ENCODE peak calls at places on chromosomes 3 and 15, in four cellular contexts. W is stimulated activated CD8-positive, alpha-beta memory T cell treated with anti-CD3 and anti-CD28 coated beads, Interleukin-15, amount 100 ng/mL, for 24 hours; S is stimulated activated CD4-positive, alpha-beta T cell treated with anti-CD3 and anti-CD28 coated beads, Interleukin-2, amount 100 ng/mL, for 48 hours; R is CD4-positive, CD25-positive, alpha-beta regulatory T cell. J is an unnamed sample.

GRCh38 chr15:90819390-90819789 is 49.0 kb upstream of the FURIN start:
- DNase-seq in W (no peak), S (no peak), R (no peak), J (no peak)

GRCh38 chr3:196463804-196464203 is 31.6 kb upstream of the UBXN7 start:
- DNase-seq in W (no peak), S (no peak), R (no peak), J (no peak)

GRCh38 chr3:1943395-1944118 is 155.1 kb upstream of the CNTN4 start:
- DNase-seq in W (no peak), S (no peak), R (no peak), J (no peak)

GRCh38 chr3:14647976-14648955 is 3.3 kb upstream of the CCDC174 start:
- DNase-seq in W (no peak), S (no peak), R (peak; percentile 32), J (no peak)

GRCh38 chr3:64209866-64210609 is 15.2 kb downstream of the PRICKLE2 start:
- DNase-seq in W (no peak), S (no peak), R (no peak), J (no peak)

GRCh38 chr15:71577071-71577470 is 233.3 kb upstream of the NR2E3 start:
- DNase-seq in W (no peak), S (no peak), R (no peak), J (no peak)

GRCh38 chr3:96480881-96481280 is 333.5 kb upstream of the EPHA6 start:
- DNase-seq in W (no peak), S (no peak), R (no peak), J (no peak)

GRCh38 chr3:43028678-43029490 is 49.8 kb downstream of the GASK1A start:
- DNase-seq in W (no peak), S (no peak), R (no peak), J (no peak)

GRCh38 chr15:67897646-67898045 is 57.8 kb upstream of the RNU6-1 start:
- DNase-seq in W (no peak), S (no peak), R (no peak), J (no peak)

GRCh38 chr3:46489875-46490274 is 7.9 kb upstream of the RTP3 start:
- DNase-seq in W (no peak), S (no peak), R (no peak), J (no peak)

GRCh38 chr3:102112706-102113230 is 263.5 kb downstream of the NFKBIZ start:
- DNase-seq in W (no peak), S (no peak), R (no peak), J (no peak)

GRCh38 chr3:193229851-193230250 is 11.2 kb upstream of the PLAAT1 start:
- DNase-seq in W (no peak), S (no peak), R (no peak), J (no peak)

GRCh38 chr3:147816770-147817169 is 407.6 kb downstream of the ZIC1 start:
- DNase-seq in W (no peak), S (no peak), R (no peak), J (no peak)

GRCh38 chr3:62532796-62533195 is 159.4 kb upstream of the FEZF2 start:
- DNase-seq in W (no peak), S (no peak), R (no peak), J (no peak)

GRCh38 chr15:62119224-62119925 is 45.7 kb downstream of the C2CD4B start:
- DNase-seq in W (no peak), S (peak; percentile 8), R (peak; percentile 61), J (no peak)

GRCh38 chr3:138898301-138898700 is 48.6 kb downstream of the FOXL2 start:
- DNase-seq in W (no peak), S (no peak), R (no peak), J (no peak)

GRCh38 chr3:64533565-64534317 is 154.1 kb downstream of the ADAMTS9 start:
- DNase-seq in W (no peak), S (peak; percentile 33), R (peak; percentile 52), J (peak; percentile 52)

GRCh38 chr3:197748597-197749314 is 927 bp upstream of the FYTTD1 start:
- DNase-seq in W (no peak), S (no peak), R (no peak), J (no peak)

GRCh38 chr3:110900583-110900982 is 171.0 kb upstream of the NECTIN3 start:
- DNase-seq in W (no peak), S (no peak), R (no peak), J (no peak)